ENCODE peak calls at places on chromosomes 3 and 15, in eight cellular contexts. I is prostate gland, W is transverse colon, Z is lung, E is heart right ventricle, A is OCI-LY7, T is heart left ventricle, C is A549. Y is an unnamed sample. For H3K4me1 and H3K9me3, the result is how much of the 10 kb centered on the place peaks cover.

GRCh38 chr15:75063889-75064288 is 40.5 kb downstream of the PPCDC start:
- DNase-seq in Z (peak), A (no peak), W (no peak), E (no peak), T (no peak), C (no peak), I (no peak), Y (no peak)

GRCh38 chr3:58287354-58287753 is 18.7 kb upstream of the RPP14 start:
- DNase-seq in C (no peak), Z (no peak), I (no peak), T (no peak), A (no peak), E (no peak), W (no peak), Y (peak)

GRCh38 chr3:48370330-48370708 is 1.7 kb upstream of the FBXW12 start:
- DNase-seq in W (no peak), T (no peak), I (no peak), A (no peak), C (no peak), Z (no peak), E (no peak), Y (no peak)

GRCh38 chr15:74642328-74642723 is 26.7 kb downstream of the CLK3 start:
- DNase-seq in C (no peak), E (no peak), W (no peak), T (no peak), A (no peak), Z (no peak), I (peak), Y (no peak)

GRCh38 chr3:119604878-119605277 is 7.2 kb downstream of the PLA1A start:
- DNase-seq in A (no peak), W (no peak), T (no peak), E (no peak), Z (no peak), C (no peak), I (no peak), Y (no peak)

GRCh38 chr3:36701903-36702374 is 62.4 kb downstream of the DCLK3 start:
- DNase-seq in E (no peak), T (no peak), W (no peak), Z (no peak), A (no peak), I (no peak), C (no peak), Y (no peak)

GRCh38 chr3:73086071-73086494 is 24.6 kb downstream of the EBLN2 start:
- DNase-seq in A (peak), C (peak), E (peak), I (peak), T (peak), W (peak), Z (no peak), Y (peak)

GRCh38 chr3:40086890-40087884 is 222.3 kb upstream of the EIF1B start:
- DNase-seq in C (no peak), E (no peak), Z (peak), W (peak), A (no peak), I (peak), T (no peak), Y (no peak)

GRCh38 chr15:72923304-72923703 is 129.0 kb upstream of the NEO1 start:
- DNase-seq in Z (no peak), I (no peak), A (no peak), T (no peak), W (no peak), E (no peak), C (no peak), Y (no peak)

GRCh38 chr3:9834520-9835380 is 9.1 kb downstream of the RPUSD3 start:
- DNase-seq in W (no peak), Z (no peak), E (no peak), T (no peak), C (no peak), A (no peak), I (no peak), Y (no peak)

GRCh38 chr3:69688400-69688799 is 50.9 kb upstream of the MITF start:
- DNase-seq in W (no peak), E (no peak), I (no peak), C (no peak), T (no peak), A (no peak), Z (no peak), Y (no peak)

GRCh38 chr15:100043069-100043641 is 298.6 kb downstream of the ADAMTS17 start:
- DNase-seq in I (peak), W (no peak), E (no peak), Z (no peak), C (no peak), T (no peak), A (no peak), Y (no peak)

GRCh38 chr3:29319798-29320197 is 38.9 kb downstream of the RBMS3 start:
- DNase-seq in C (no peak), E (no peak), T (no peak), Z (no peak), I (no peak), W (no peak), A (no peak), Y (no peak)

GRCh38 chr3:159266779-159267178 is 464.9 kb downstream of the MFSD1 start:
- DNase-seq in T (no peak), I (no peak), A (peak), E (no peak), W (no peak), Z (no peak), C (peak), Y (peak)

GRCh38 chr3:48402281-48402732 is 27.6 kb downstream of the PLXNB1 start:
- DNase-seq in Z (peak), I (peak), W (peak), E (peak), T (no peak), A (no peak), C (no peak), Y (peak)

GRCh38 chr15:83053151-83053550 is 13.9 kb downstream of the BTBD1 start:
- DNase-seq in I (peak), T (no peak), Z (no peak), E (no peak), A (no peak), C (no peak), W (no peak), Y (no peak)

DNA sequence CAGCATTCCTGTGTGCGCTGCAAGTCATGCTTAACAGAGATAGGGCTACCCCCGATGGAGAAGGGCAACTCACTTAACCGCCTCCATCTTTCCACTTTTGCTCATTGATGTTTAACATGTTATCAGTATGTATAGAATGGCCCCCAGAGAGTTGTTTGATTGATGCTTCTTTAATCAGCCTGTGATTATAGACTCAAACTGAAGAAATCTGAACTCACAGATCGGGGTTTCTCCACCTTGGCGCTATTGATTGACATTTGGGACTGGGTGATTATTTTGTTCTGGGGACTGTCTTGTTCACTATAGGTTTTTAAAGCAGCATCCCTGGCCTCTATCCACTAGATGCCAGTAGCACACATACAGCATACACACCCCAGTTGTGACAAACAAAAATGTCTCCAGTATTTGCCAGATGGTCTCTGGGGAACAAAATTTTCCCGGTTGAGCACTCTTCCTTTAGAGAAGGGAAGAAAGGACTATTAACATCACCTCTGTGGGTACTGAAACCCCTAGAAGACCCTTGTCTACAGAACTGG is 54.4 kb downstream of the LARS2 start:
- DNase-seq in E (no peak), T (no peak), I (no peak), C (no peak), W (no peak), Z (no peak), A (no peak), Y (no peak)
- TF ChIP-seq CTCF in E (no peak), T (no peak), I (no peak), C (no peak), W (no peak), Z (no peak), A (no peak), Y (no peak)

DNA sequence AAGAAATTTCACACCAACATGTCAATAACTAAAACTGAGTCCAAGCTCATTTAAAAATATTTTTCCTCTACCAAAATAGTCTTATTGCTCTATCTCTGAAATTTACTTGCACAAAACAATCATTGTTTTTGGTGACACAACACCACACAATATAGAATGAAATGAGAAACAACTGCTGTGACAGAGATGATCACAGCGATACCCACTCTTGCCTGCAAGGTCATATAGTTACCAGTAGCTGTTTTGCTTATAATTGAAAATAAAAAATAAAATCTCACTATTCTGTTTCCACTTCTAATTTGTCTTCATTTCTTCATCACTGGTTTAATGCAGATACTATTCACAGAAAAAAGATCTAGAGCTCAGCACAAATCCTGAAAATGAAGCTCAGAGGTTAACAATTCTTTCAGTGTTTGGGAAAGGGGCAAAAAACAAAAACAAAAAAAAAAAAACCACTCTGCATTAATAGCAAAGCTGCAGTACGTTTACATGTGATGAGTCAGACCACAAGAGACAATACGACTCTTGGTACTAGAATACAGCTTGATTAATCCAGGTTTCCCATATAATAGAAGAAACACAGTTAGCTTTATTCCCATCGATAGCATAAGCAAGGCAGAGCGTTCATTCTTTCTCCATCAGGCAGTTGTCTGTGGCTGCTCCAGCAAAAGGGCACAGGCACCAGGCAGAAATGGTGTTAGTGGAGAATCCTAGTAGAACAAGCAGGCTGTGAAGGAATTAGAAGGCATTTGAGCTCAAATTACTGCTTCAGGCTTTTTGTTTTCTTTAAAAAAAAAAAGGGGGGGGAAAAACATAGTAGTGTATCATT is 794 bp downstream of the ANKRD28 start:
- DNase-seq in I (no peak), T (no peak), E (no peak), Z (no peak), C (peak), W (no peak), A (no peak), Y (no peak)
- H3K4me1 ChIP-seq in I (under half), T (under half), E (under half), Z (under half), C (under half), W (under half), A (under half), Y (under half)

GRCh38 chr15:25183581-25184330 is 229.0 kb downstream of the SNRPN start:
- DNase-seq in W (no peak), I (no peak), A (no peak), C (no peak), T (peak), Z (no peak), E (no peak), Y (no peak)
- H3K9me3 ChIP-seq in W (under half), I (under half), A (under half), C (under half), T (under half), Z (half or more), E (half or more), Y (under half)

DNA sequence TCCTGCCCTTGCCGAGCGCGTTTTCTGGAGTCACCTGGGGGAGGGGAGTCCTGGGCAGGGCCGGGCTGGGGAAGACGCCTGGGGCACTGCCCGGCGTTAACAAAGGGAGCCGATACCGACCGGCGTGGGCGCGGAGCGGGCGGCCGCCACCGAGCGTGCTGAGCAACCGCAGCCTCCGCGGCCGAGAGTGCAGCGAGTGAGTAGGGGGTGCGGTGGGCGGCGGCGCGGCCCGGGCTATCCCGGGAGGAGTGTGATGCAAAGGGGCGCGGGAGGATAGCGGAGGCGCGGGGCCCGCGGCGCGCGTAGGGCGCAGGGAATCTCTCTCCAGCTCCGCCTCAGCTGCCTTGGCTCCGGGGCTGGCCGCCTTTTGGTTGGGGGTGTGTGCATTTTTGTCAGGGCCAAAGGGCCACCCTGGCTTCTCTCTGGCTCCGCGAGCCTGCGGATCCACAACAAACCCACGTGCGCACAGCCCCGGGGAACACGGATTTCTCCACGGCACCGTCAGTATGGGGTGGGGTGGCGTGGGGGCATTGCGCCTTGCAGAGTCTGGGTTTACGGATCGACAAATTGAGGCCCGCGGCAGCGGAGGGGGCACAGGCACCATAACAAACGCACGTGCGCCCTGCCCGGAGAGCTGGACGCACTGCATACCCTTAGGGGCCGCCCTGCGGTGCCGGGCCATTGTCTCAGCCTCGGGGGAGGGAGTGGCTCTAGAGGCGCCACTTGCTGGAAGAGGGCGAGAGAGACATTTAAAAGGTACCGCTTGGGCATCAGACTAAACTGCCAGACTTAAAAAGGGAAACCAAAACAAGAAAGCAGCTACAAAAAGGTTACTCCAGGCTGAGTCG is 537 bp downstream of the ST6GAL1 start:
- DNase-seq in E (peak), T (peak), C (peak), A (peak), Z (peak), W (peak), I (peak), Y (peak)
- TF ChIP-seq CTCF in E (peak), T (peak), C (no peak), A (peak), Z (no peak), W (no peak), I (no peak), Y (no peak)

DNA sequence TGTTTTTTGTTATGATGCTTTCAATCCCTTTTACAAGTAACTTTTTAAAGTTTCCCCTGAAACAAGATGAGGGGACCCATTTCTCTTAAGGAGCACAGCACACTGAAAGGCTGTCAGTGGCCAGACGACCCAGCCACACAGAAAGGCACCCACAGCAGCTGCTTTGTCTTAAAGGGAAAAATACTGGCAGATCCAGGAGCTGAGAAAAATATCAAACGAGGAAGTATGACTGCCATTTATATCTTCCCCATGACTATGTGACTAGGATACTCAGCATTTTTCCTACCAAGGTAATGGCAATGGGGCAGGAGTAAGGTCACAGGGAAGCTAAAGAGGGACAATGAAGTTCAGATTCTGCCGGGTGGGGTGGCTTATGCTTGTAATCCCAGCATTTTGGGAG is 15.9 kb downstream of the ABCC5 start:
- DNase-seq in A (no peak), Z (no peak), C (no peak), W (no peak), T (no peak), I (no peak), E (no peak), Y (no peak)
- H3K4me1 ChIP-seq in A (under half), Z (under half), C (under half), W (under half), T (half or more), I (under half), E (under half), Y (under half)

GRCh38 chr3:1010228-1010627 is 82.6 kb upstream of the CNTN6 start:
- DNase-seq in E (no peak), I (no peak), C (no peak), A (no peak), Z (no peak), W (no peak), T (no peak), Y (no peak)
- H3K9me3 ChIP-seq in E (under half), I (under half), C (under half), A (under half), Z (under half), W (under half), T (under half), Y (under half)

GRCh38 chr3:127337911-127338531 is 50.2 kb upstream of the PRR20G start:
- DNase-seq in E (no peak), W (no peak), I (no peak), A (no peak), C (no peak), Z (peak), T (no peak), Y (no peak)

GRCh38 chr3:127337001-127337400 is 49.2 kb upstream of the PRR20G start:
- DNase-seq in W (no peak), A (no peak), I (no peak), C (no peak), T (no peak), Z (peak), E (no peak), Y (no peak)

GRCh38 chr3:127339943-127340861 is 52.4 kb upstream of the PRR20G start:
- DNase-seq in E (no peak), A (no peak), T (no peak), C (no peak), I (no peak), Z (peak), W (no peak), Y (no peak)

GRCh38 chr3:127336086-127336485 is 48.2 kb upstream of the PRR20G start:
- DNase-seq in I (no peak), T (no peak), A (no peak), W (no peak), E (no peak), C (no peak), Z (peak), Y (no peak)

GRCh38 chr3:127339016-127339415 is 51.2 kb upstream of the PRR20G start:
- DNase-seq in I (no peak), W (no peak), E (no peak), T (no peak), Z (peak), A (no peak), C (no peak), Y (no peak)
- TF ChIP-seq CTCF in I (no peak), W (no peak), E (no peak), T (no peak), Z (no peak), A (no peak), C (no peak), Y (no peak)

Y was measured in testis.